ENCODE peak calls at places on chromosome 11, in six cellular contexts. A is GM03348; N is stimulated activated CD4-positive, alpha-beta T cell treated with anti-CD3 and anti-CD28 coated beads, Interleukin-1b, Interleukin-23, amount 100 ng/mL, for 24 hours; V is Daoy; L is effector memory CD8-positive, alpha-beta T cell; G is lung microvascular endothelial cell. P is an unnamed sample.

GRCh38 chr11:31303644-31304043 is 65.9 kb downstream of the DCDC1 start:
- DNase-seq in A (no peak), N (no peak), L (no peak), G (no peak), V (no peak), P (no peak)

GRCh38 chr11:100442017-100442416 is 245.1 kb upstream of the ARHGAP42 start:
- DNase-seq in A (no peak), L (no peak), N (no peak), V (no peak), G (no peak), P (no peak)

GRCh38 chr11:26841818-26842457 is 120.1 kb upstream of the SLC5A12 start:
- DNase-seq in L (no peak), G (no peak), A (peak), V (peak), N (no peak), P (peak)

GRCh38 chr11:76120513-76121081 is 85.7 kb downstream of the WNT11 start:
- DNase-seq in G (no peak), L (no peak), A (no peak), V (no peak), N (no peak), P (no peak)

GRCh38 chr11:68049509-68050370 is 10.9 kb downstream of the TCIRG1 start:
- DNase-seq in L (no peak), N (no peak), A (no peak), G (peak), V (peak), P (no peak)

GRCh38 chr11:75949023-75949672 is 134.1 kb downstream of the UVRAG start:
- DNase-seq in L (no peak), A (peak), V (peak), N (no peak), G (no peak), P (no peak)

GRCh38 chr11:22244986-22245592 is 52.2 kb downstream of the ANO5 start:
- DNase-seq in V (peak), G (peak), A (peak), N (no peak), L (no peak), P (peak)

GRCh38 chr11:125956371-125956770 is 10.5 kb downstream of the VSIG10L2 start:
- DNase-seq in A (no peak), V (peak), L (no peak), N (no peak), G (no peak), P (no peak)

GRCh38 chr11:64723117-64723906 is at the start of gene NRXN2:
- DNase-seq in L (peak), A (peak), G (peak), V (peak), N (peak), P (peak)

GRCh38 chr11:134719397-134719796 is 307.4 kb upstream of the B3GAT1 start:
- DNase-seq in G (no peak), L (no peak), V (no peak), N (no peak), A (no peak), P (no peak)

GRCh38 chr11:64355078-64355940 is 3.7 kb upstream of the RPS6KA4 start:
- DNase-seq in N (no peak), G (peak), V (peak), A (peak), L (no peak), P (peak)

GRCh38 chr11:127052420-127052819 is 51.9 kb upstream of the KIRREL3 start:
- DNase-seq in A (peak), L (no peak), N (no peak), G (no peak), V (peak), P (no peak)